ENCODE peak calls at places on chromosomes 1 and 21, in six cellular contexts. M, G, Z, J, X and R are unnamed samples.

GRCh38 chr1:213381572-213382084 is 330.6 kb downstream of the RPS6KC1 start:
- DNase-seq in M (no peak), G (no peak), Z (no peak), J (no peak), X (no peak), R (no peak)

GRCh38 chr1:21217812-21218596 is 41.3 kb upstream of the EIF4G3 start:
- DNase-seq in M (peak), G (peak), Z (peak), J (peak), X (no peak), R (peak)

GRCh38 chr1:94755675-94756074 is 64.5 kb upstream of the SLC44A3 start:
- DNase-seq in M (peak), G (peak), Z (peak), J (peak), X (no peak), R (peak)

GRCh38 chr21:38139380-38140168 is 117.2 kb upstream of the KCNJ15 start:
- DNase-seq in M (peak), G (no peak), Z (peak), J (no peak), X (no peak), R (no peak)

GRCh38 chr21:34180406-34180805 is 107.0 kb downstream of the MRPS6 start:
- DNase-seq in M (no peak), G (no peak), Z (no peak), J (no peak), X (no peak), R (no peak)

GRCh38 chr1:80050085-80050484 is 1043.6 kb upstream of the ADGRL4 start:
- DNase-seq in M (no peak), G (no peak), Z (no peak), J (no peak), X (no peak), R (no peak)

GRCh38 chr1:195439661-195440060 is 1168.6 kb downstream of the KCNT2 start:
- DNase-seq in M (no peak), G (no peak), Z (no peak), J (no peak), X (no peak), R (no peak)

GRCh38 chr1:31762726-31763670 is 1.1 kb downstream of the ADGRB2 start:
- DNase-seq in M (peak), G (peak), Z (peak), J (peak), X (no peak), R (peak)

GRCh38 chr1:12163210-12163609 is 3.6 kb upstream of the TNFRSF1B start:
- DNase-seq in M (no peak), G (no peak), Z (no peak), J (no peak), X (no peak), R (no peak)

GRCh38 chr1:197399691-197400521 is 131.9 kb downstream of the CRB1 start:
- DNase-seq in M (peak), G (peak), Z (peak), J (peak), X (peak), R (peak)

GRCh38 chr1:156371553-156372264 is 2.7 kb downstream of the RHBG start:
- DNase-seq in M (no peak), G (no peak), Z (peak), J (no peak), X (no peak), R (peak)

GRCh38 chr1:115538579-115538978 is 103.2 kb upstream of the VANGL1 start:
- DNase-seq in M (no peak), G (no peak), Z (no peak), J (no peak), X (no peak), R (no peak)

GRCh38 chr1:247330548-247331171 is 1.0 kb downstream of the ZNF496 start:
- DNase-seq in M (no peak), G (no peak), Z (no peak), J (no peak), X (no peak), R (no peak)

GRCh38 chr1:184974086-184974836 is at the start of gene NIBAN1:
- DNase-seq in M (peak), G (peak), Z (no peak), J (peak), X (no peak), R (peak)

GRCh38 chr1:31509124-31510072 is 66.9 kb upstream of the TINAGL1 start:
- DNase-seq in M (peak), G (no peak), Z (peak), J (no peak), X (peak), R (peak)

GRCh38 chr1:84573481-84573966 is 716 bp downstream of the CTBS start:
- DNase-seq in M (no peak), G (no peak), Z (no peak), J (no peak), X (no peak), R (no peak)

GRCh38 chr1:201123866-201124265 is 3.1 kb downstream of the ASCL5 start:
- DNase-seq in M (no peak), G (no peak), Z (no peak), J (no peak), X (no peak), R (no peak)

GRCh38 chr1:67818725-67819301 is 14.5 kb downstream of the GNG12 start:
- DNase-seq in M (no peak), G (no peak), Z (peak), J (no peak), X (no peak), R (no peak)

GRCh38 chr21:14758849-14759248 is 212.7 kb upstream of the SAMSN1 start:
- DNase-seq in M (no peak), G (no peak), Z (no peak), J (no peak), X (no peak), R (no peak)

GRCh38 chr1:77467741-77468140 is 185.9 kb downstream of the AK5 start:
- DNase-seq in M (no peak), G (no peak), Z (no peak), J (no peak), X (no peak), R (no peak)

GRCh38 chr1:93938461-93939145 is 29.4 kb upstream of the GCLM start:
- DNase-seq in M (no peak), G (no peak), Z (no peak), J (no peak), X (no peak), R (no peak)

GRCh38 chr1:27368872-27369703 is 2.3 kb upstream of the MAP3K6 start:
- DNase-seq in M (peak), G (no peak), Z (no peak), J (no peak), X (no peak), R (no peak)

GRCh38 chr1:16215882-16216753 is 3.7 kb upstream of the ARHGEF19 start:
- DNase-seq in M (peak), G (peak), Z (peak), J (peak), X (peak), R (peak)

GRCh38 chr1:116062201-116062600 is 49.0 kb upstream of the MAB21L3 start:
- DNase-seq in M (no peak), G (no peak), Z (no peak), J (no peak), X (no peak), R (no peak)

GRCh38 chr1:91553196-91553595 is 52.5 kb downstream of the CDC7 start:
- DNase-seq in M (no peak), G (no peak), Z (no peak), J (no peak), X (no peak), R (no peak)

DNA sequence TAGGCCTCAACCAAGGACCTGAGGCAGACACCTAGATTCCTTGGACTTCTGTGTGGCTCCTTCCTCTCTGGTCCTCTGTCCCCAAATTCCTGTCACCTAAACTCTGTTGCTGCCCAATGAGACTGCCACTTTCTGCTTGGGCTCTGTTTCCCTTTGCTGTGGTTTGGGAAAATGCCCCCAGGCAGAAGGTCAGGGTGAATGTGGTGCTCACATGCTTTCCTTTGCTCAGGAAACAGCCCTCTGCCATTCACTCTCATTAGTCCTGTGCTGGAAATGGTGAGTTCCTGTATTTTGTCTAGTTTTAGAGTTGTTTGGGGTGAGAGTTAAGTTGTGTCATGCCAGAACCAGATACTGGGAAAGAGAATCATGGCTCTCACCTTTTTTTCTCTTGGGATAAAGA is 22.7 kb upstream of the SHE start:
- DNase-seq in M (no peak), G (peak), Z (no peak), J (no peak), X (no peak), R (no peak)
- TF ChIP-seq MYC in M (no peak), G (no peak), Z (no peak), J (no peak), X (no peak), R (no peak)

GRCh38 chr21:46092811-46093667 is 4.9 kb upstream of the COL6A2 start:
- DNase-seq in M (no peak), G (no peak), Z (no peak), J (no peak), X (no peak), R (no peak)

GRCh38 chr21:46091631-46092025 is 6.3 kb upstream of the COL6A2 start:
- DNase-seq in M (no peak), G (no peak), Z (no peak), J (no peak), X (no peak), R (no peak)

GRCh38 chr21:46091118-46091517 is 6.8 kb upstream of the COL6A2 start:
- DNase-seq in M (no peak), G (no peak), Z (no peak), J (no peak), X (no peak), R (no peak)

GRCh38 chr21:46093668-46094400 is 4.1 kb upstream of the COL6A2 start:
- DNase-seq in M (no peak), G (no peak), Z (no peak), J (no peak), X (no peak), R (no peak)

GRCh38 chr21:46092026-46092764 is 5.7 kb upstream of the COL6A2 start:
- DNase-seq in M (no peak), G (no peak), Z (no peak), J (no peak), X (no peak), R (no peak)
- TF ChIP-seq POLR2A in M (no peak), G (no peak), Z (no peak), J (no peak), X (no peak), R (no peak)

DNA sequence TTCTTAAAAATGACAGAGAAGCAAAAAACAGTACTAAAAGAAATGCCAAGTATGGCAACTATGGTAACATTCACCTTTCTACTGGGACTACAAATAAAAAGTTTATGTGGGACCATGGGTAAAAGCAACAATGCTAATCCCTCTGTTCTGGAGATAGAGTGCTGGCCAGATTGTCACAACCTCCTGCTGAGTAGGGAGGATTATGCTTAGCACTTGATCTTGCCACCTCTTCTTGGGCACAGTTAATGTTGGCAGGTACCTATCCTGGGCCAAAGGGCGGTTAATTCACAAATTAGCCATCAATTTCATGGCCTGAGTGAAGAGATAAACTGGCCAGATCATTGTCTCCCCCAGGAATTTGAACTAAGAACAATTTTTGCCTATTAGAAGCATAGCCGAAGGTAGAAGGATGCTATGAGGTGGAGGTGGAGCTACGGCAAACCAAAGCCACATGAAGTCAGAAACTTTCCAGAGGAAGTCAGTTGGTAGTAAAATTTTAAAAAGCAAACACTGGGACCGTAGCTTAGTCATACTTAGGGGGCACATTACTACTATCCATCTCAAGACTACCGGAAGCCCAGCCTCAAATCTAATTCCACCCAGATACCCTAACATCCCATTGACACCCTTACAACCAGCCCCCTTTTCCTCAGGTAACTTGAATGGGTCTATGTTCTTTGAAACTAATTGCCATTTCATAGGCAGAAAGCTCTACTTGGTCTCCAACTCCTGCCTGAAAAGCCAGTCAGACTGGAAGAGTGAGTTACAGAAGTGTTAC is 2.7 kb downstream of the SCYL3 start:
- DNase-seq in M (peak), G (peak), Z (no peak), J (no peak), X (peak), R (peak)
- TF ChIP-seq MYC in M (no peak), G (no peak), Z (no peak), J (no peak), X (no peak), R (no peak)

GRCh38 chr1:9717193-9718005 is 65.9 kb downstream of the PIK3CD start:
- DNase-seq in M (no peak), G (peak), Z (peak), J (peak), X (peak), R (peak)
- TF ChIP-seq POLR2A in M (no peak), G (no peak), Z (no peak), J (peak), X (peak), R (peak)

GRCh38 chr1:2528016-2528415 is 1.6 kb upstream of the PANK4 start:
- DNase-seq in M (no peak), G (no peak), Z (no peak), J (no peak), X (no peak), R (no peak)
- TF ChIP-seq MYC in M (no peak), G (no peak), Z (no peak), J (no peak), X (no peak), R (no peak)

GRCh38 chr1:223264983-223265663 is 98.9 kb downstream of the SUSD4 start:
- DNase-seq in M (no peak), G (no peak), Z (no peak), J (no peak), X (no peak), R (no peak)
- TF ChIP-seq POLR2A in M (no peak), G (no peak), Z (no peak), J (no peak), X (no peak), R (no peak)

DNA sequence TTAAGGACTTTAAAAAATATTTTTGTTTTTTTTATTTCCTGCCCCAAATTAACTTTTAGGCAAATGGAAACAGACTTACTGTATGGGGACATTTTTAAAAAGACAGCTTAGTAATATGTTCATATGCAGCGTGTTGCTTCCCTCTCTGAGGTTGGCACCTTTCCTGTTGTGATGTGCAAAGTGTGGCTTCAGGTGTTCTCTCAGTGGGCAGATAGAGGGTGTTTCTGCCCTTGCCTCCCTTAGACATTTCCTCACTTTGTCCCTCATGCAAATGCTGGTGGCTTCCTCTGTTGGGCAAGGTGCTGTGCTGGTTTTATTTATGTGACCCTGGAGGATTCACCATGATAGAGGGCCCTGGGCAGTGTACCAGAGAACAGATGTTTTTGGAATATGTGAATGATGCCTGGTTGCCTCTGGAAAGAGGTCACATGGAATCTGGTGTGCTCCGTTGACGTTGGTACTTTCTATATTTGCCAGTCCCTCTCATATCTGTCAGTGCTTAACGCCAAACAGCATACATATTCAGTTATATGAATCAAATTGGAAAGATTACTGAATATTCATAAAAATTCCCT is 123.5 kb downstream of the PATJ start:
- DNase-seq in M (no peak), G (no peak), Z (no peak), J (no peak), X (no peak), R (no peak)
- TF ChIP-seq MYC in M (no peak), G (no peak), Z (no peak), J (no peak), X (no peak), R (no peak)

GRCh38 chr1:20119351-20119750 is at the start of gene PLA2G2D:
- DNase-seq in M (no peak), G (no peak), Z (no peak), J (no peak), X (no peak), R (no peak)
- TF ChIP-seq POLR2A in M (no peak), G (no peak), Z (no peak), J (no peak), X (no peak), R (no peak)

GRCh38 chr1:41810446-41810845 is 108.3 kb downstream of the HIVEP3 start:
- DNase-seq in M (peak), G (peak), Z (no peak), J (peak), X (no peak), R (peak)
- TF ChIP-seq MYC in M (no peak), G (no peak), Z (no peak), J (no peak), X (no peak), R (no peak)